ENCODE peak calls at places on chromosomes 16 and 17, in seven cellular contexts. W is effector memory CD4-positive, alpha-beta T cell; V is Panc1; U is GM12878; T is endothelial cell of umbilical vein; N is pancreas; F is cardiac muscle cell. P is an unnamed sample.

GRCh38 chr16:8686879-8687278 is 12.5 kb downstream of the ABAT start:
- DNase-seq in W (no peak), V (no peak), U (no peak), T (no peak), N (peak; percentile 61), F (no peak), P (no peak)

GRCh38 chr17:27087935-27088766 is 205.8 kb upstream of the WSB1 start:
- DNase-seq in W (no peak), V (no peak), U (no peak), T (no peak), N (no peak), F (no peak), P (no peak)

GRCh38 chr16:83901101-83901500 is 2.2 kb downstream of the MLYCD start:
- DNase-seq in W (no peak), V (no peak), U (no peak), T (no peak), N (no peak), F (no peak), P (no peak)

GRCh38 chr17:55284001-55284884 is 19.5 kb downstream of the HLF start:
- DNase-seq in W (no peak), V (no peak), U (no peak), T (no peak), N (no peak), F (no peak), P (no peak)

GRCh38 chr16:29770250-29770929 is 7.7 kb upstream of the ZG16 start:
- DNase-seq in W (no peak), V (no peak), U (no peak), T (no peak), N (no peak), F (no peak), P (no peak)

GRCh38 chr17:31695456-31696090 is 163.5 kb downstream of the COPRS start:
- DNase-seq in W (no peak), V (no peak), U (no peak), T (no peak), N (no peak), F (peak; percentile 36), P (no peak)

GRCh38 chr17:40553694-40554534 is 11.4 kb downstream of the CCR7 start:
- DNase-seq in W (no peak), V (no peak), U (no peak), T (no peak), N (peak; percentile 50), F (peak; percentile 89), P (peak; percentile 77)

GRCh38 chr16:57531253-57531575 is 5.2 kb downstream of the CCDC102A start:
- DNase-seq in W (no peak), V (no peak), U (no peak), T (no peak), N (peak; percentile 4), F (no peak), P (peak; percentile 11)

GRCh38 chr17:29131814-29132682 is 48.1 kb downstream of the MYO18A start:
- DNase-seq in W (no peak), V (no peak), U (no peak), T (no peak), N (no peak), F (peak; percentile 92), P (peak; percentile 74)

GRCh38 chr17:69574257-69575197 is 160.0 kb downstream of the MAP2K6 start:
- DNase-seq in W (no peak), V (no peak), U (no peak), T (peak; percentile 61), N (no peak), F (peak; percentile 51), P (no peak)

GRCh38 chr16:56939801-56940200 is 7.9 kb downstream of the HERPUD1 start:
- DNase-seq in W (no peak), V (no peak), U (no peak), T (no peak), N (no peak), F (no peak), P (no peak)

GRCh38 chr16:13414154-13414553 is 505.8 kb upstream of the ERCC4 start:
- DNase-seq in W (no peak), V (no peak), U (no peak), T (no peak), N (no peak), F (no peak), P (no peak)

GRCh38 chr17:79847698-79848369 is 8.6 kb upstream of the CBX4 start:
- DNase-seq in W (no peak), V (no peak), U (no peak), T (no peak), N (no peak), F (no peak), P (no peak)

GRCh38 chr16:85173981-85174751 is 61.9 kb upstream of the CIBAR2 start:
- DNase-seq in W (no peak), V (peak; percentile 24), U (no peak), T (peak; percentile 72), N (no peak), F (peak; percentile 80), P (no peak)

GRCh38 chr17:41530062-41531048 is 2.2 kb upstream of the KRT19 start:
- DNase-seq in W (no peak), V (no peak), U (no peak), T (peak; percentile 90), N (no peak), F (peak; percentile 91), P (peak; percentile 67)

GRCh38 chr17:42405963-42406495 is 17.0 kb downstream of the CAVIN1 start:
- DNase-seq in W (peak; percentile 63), V (no peak), U (no peak), T (peak; percentile 80), N (peak; percentile 94), F (peak; percentile 86), P (peak; percentile 86)

DNA sequence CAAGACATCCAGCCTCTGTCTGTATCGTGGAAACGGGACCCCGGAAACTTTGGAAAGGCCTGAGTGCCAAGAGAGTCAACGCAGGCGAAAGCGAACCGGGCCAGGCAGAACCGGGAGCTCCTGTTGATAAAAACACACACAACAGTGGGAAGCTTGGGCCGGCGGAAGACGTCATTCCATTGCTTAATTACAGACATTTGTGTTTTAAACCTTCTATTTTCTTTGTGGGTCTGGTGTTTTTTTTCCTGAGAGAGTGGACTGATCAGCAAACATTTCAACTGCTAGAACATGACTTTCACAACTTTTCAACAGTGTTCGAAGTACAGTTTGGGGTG is 879 bp upstream of the RNF157 start:
- DNase-seq in W (no peak), V (no peak), U (no peak), T (no peak), N (no peak), F (no peak), P (peak; percentile 31)
- H3K27ac ChIP-seq in W (peak overlapping the region; percentile 61), V (peak overlapping the region; percentile 67), U (no peak overlapping the region), T (no peak overlapping the region), N (no peak overlapping the region), F (no peak overlapping the region), P (no peak overlapping the region)

GRCh38 chr16:81868057-81868748 is 89.1 kb downstream of the PLCG2 start:
- DNase-seq in W (no peak), V (no peak), U (no peak), T (no peak), N (no peak), F (no peak), P (no peak)
- H3K4me1 ChIP-seq in W (no peaks in the 10 kb centered on the region), V (no peaks in the 10 kb centered on the region), U (peaks cover 35% of the 10 kb centered on the region), T (peaks cover 17% of the 10 kb centered on the region), N (no peaks in the 10 kb centered on the region), F (no peaks in the 10 kb centered on the region), P (no peaks in the 10 kb centered on the region)

GRCh38 chr16:27486760-27487159 is 63.0 kb downstream of the GTF3C1 start:
- DNase-seq in W (no peak), V (no peak), U (no peak), T (no peak), N (no peak), F (no peak), P (no peak)
- H3K27ac ChIP-seq in W (no peak overlapping the region), V (no peak overlapping the region), U (no peak overlapping the region), T (no peak overlapping the region), N (no peak overlapping the region), F (no peak overlapping the region), P (no peak overlapping the region)

DNA sequence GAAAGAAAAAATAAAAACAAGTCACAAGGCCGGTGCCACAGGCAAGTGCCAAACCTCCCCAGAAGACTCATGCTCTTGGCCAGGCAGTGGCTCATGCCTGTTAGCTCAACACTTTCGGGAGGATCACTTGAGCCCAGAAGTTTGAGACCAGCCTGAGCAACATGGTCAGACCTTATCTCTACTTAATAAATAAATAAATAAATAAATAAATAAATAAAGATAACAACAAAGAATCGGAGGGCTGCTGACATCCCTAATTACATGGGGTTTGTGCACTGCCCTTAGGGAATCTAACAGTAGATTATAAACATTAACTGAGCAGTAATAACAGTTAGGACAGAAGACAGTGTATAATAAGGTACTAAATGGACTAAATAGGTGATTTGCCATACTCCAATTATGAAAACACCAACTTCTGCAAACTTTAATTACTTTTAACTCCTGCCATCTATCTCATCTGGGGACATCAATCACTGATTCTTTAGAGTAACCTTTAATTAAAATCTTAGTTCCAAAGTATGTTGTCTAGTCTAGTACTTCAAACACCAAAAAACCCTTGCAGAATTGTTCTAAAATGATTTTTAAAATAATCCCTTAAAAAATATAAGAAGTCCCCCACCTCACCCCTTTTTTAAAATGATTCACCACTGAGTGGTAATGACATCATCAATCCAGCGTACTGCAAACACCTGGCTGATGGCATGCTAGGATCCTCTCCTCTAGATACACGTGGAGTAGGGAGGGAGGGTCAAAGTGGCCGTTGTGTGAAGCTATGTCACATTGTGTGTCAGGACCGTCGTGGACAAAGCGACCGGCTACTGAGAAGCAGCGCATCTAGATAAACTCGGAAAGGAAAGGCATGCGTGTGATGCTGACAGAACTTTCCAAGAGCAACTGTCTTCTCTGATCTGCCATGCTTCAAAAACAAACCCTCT is 28.5 kb downstream of the CYTH1 start:
- DNase-seq in W (no peak), V (no peak), U (no peak), T (no peak), N (no peak), F (no peak), P (no peak)
- H3K4me1 ChIP-seq in W (peaks cover 93% of the 10 kb centered on the region), V (peaks cover 2% of the 10 kb centered on the region), U (peaks cover 53% of the 10 kb centered on the region), T (peaks cover 2% of the 10 kb centered on the region), N (peaks cover under 1% of the 10 kb centered on the region), F (no peaks in the 10 kb centered on the region), P (no peaks in the 10 kb centered on the region)

P was measured in uterus.